ENCODE peak calls at places on chromosomes 16 and 17, in nine cellular contexts. M, Z, O, C, L, E, Q, A and U are unnamed samples.
A peak's percentile ranks its signal among the peaks of the same experiment; 100 is the strongest.

GRCh38 chr16:12573300-12573699 is 230.4 kb downstream of the CPPED1 start:
- DNase-seq in Q (no peak), M (no peak), L (no peak), E (no peak), O (no peak), A (no peak), Z (no peak), C (peak; percentile 63), U (no peak)

GRCh38 chr17:21295036-21295952 is 10.8 kb downstream of the MAP2K3 start:
- DNase-seq in Z (no peak), O (no peak), M (no peak), C (no peak), A (no peak), E (peak; percentile 70), L (no peak), Q (no peak), U (no peak)

GRCh38 chr17:49887086-49887743 is 39.3 kb upstream of the TAC4 start:
- DNase-seq in O (peak; percentile 16), Z (no peak), E (no peak), Q (no peak), M (no peak), C (no peak), A (no peak), L (no peak), U (no peak)

GRCh38 chr17:39652635-39653315 is 12.4 kb upstream of the TCAP start:
- DNase-seq in Z (no peak), L (no peak), C (no peak), A (no peak), M (no peak), Q (no peak), E (no peak), O (no peak), U (no peak)

GRCh38 chr17:3545151-3545550 is 12.5 kb downstream of the TRPV3 start:
- DNase-seq in L (no peak), C (no peak), Q (no peak), O (no peak), M (no peak), E (no peak), A (no peak), Z (no peak), U (no peak)

GRCh38 chr16:5222770-5223169 is 125.2 kb upstream of the EEF2KMT start:
- DNase-seq in A (no peak), Z (no peak), E (no peak), C (no peak), Q (no peak), L (no peak), M (no peak), O (no peak), U (no peak)

GRCh38 chr16:82629441-82630027 is 2.8 kb downstream of the CDH13 start:
- DNase-seq in A (peak; percentile 79), Z (no peak), C (no peak), M (no peak), E (no peak), L (no peak), Q (no peak), O (peak; percentile 94), U (no peak)

GRCh38 chr16:58196898-58197313 is 1.0 kb downstream of the CSNK2A2 start:
- DNase-seq in Q (no peak), A (peak; percentile 3), Z (no peak), E (no peak), O (peak; percentile 11), C (no peak), M (no peak), L (no peak), U (no peak)

GRCh38 chr17:246226-246625 is 64.8 kb upstream of the DOC2B start:
- DNase-seq in A (no peak), Z (no peak), M (no peak), Q (no peak), L (no peak), C (no peak), E (no peak), O (no peak), U (no peak)

GRCh38 chr17:8828517-8828875 is 29.3 kb upstream of the MFSD6L start:
- DNase-seq in E (no peak), L (no peak), M (no peak), Z (no peak), A (no peak), C (no peak), Q (no peak), O (no peak), U (no peak)

GRCh38 chr16:1707193-1707790 is 1.3 kb downstream of the MAPK8IP3 start:
- DNase-seq in E (peak; percentile 30), L (peak; percentile 15), O (peak; percentile 31), M (no peak), C (no peak), A (peak; percentile 34), Q (no peak), Z (peak; percentile 5), U (peak; percentile 46)

GRCh38 chr16:71929048-71929447 is 33.7 kb downstream of the IST1 start:
- DNase-seq in A (peak; percentile 79), L (no peak), Z (no peak), O (peak; percentile 85), Q (no peak), C (no peak), M (no peak), E (no peak), U (no peak)

GRCh38 chr17:49217651-49218413 is 7.3 kb downstream of the ABI3 start:
- DNase-seq in L (peak; percentile 78), Z (peak; percentile 65), A (no peak), C (peak; percentile 88), O (no peak), E (peak; percentile 66), Q (no peak), M (no peak), U (no peak)

GRCh38 chr16:11016993-11017392 is 72.6 kb downstream of the CLEC16A start:
- DNase-seq in C (no peak), A (peak; percentile 37), L (peak; percentile 47), Q (peak; percentile 2), Z (no peak), E (peak; percentile 99), M (no peak), O (peak; percentile 71), U (no peak)

GRCh38 chr17:233473-233941 is 52.1 kb upstream of the DOC2B start:
- DNase-seq in Q (no peak), Z (no peak), M (no peak), E (no peak), O (no peak), C (peak; percentile 76), L (no peak), A (no peak), U (no peak)

GRCh38 chr16:51147776-51148673 is 3.0 kb downstream of the SALL1 start:
- DNase-seq in C (no peak), L (no peak), A (no peak), O (no peak), E (no peak), Z (no peak), M (no peak), Q (no peak), U (no peak)

GRCh38 chr16:89325861-89326471 is 108.5 kb downstream of the ZNF778 start:
- DNase-seq in E (peak; percentile 77), M (no peak), Z (no peak), C (peak; percentile 89), O (peak; percentile 83), Q (no peak), A (peak; percentile 86), L (no peak), U (no peak)

GRCh38 chr17:48335858-48336500 is 94.0 kb downstream of the SKAP1 start:
- DNase-seq in Z (no peak), C (no peak), Q (no peak), E (peak; percentile 61), O (peak; percentile 58), M (peak; percentile 45), A (peak; percentile 38), L (no peak), U (peak; percentile 50)

GRCh38 chr17:50210249-50211225 is 9.1 kb upstream of the COL1A1 start:
- DNase-seq in C (no peak), A (peak; percentile 92), Q (no peak), L (no peak), Z (no peak), E (no peak), M (no peak), O (peak; percentile 100), U (no peak)

GRCh38 chr17:50123649-50124349 is 6.2 kb downstream of the SAMD14 start:
- DNase-seq in A (no peak), O (no peak), L (no peak), C (no peak), Q (no peak), M (peak; percentile 88), Z (no peak), E (no peak), U (peak; percentile 19)

GRCh38 chr17:21502301-21502700 is 126.1 kb downstream of the KCNJ12 start:
- DNase-seq in C (no peak), A (no peak), E (no peak), Z (no peak), Q (no peak), O (no peak), L (no peak), M (no peak), U (no peak)

GRCh38 chr16:58128721-58129096 is 472 bp downstream of the CFAP20 start:
- DNase-seq in Q (no peak), Z (no peak), C (no peak), M (peak; percentile 41), E (no peak), L (no peak), O (no peak), A (no peak), U (no peak)

GRCh38 chr16:50193594-50193993 is 40.5 kb downstream of the TENT4B start:
- DNase-seq in Q (no peak), L (no peak), M (no peak), A (no peak), Z (no peak), E (no peak), C (no peak), O (peak; percentile 45), U (no peak)

GRCh38 chr16:1713933-1714332 is 7.9 kb downstream of the MAPK8IP3 start:
- DNase-seq in M (no peak), L (no peak), O (no peak), C (no peak), Q (no peak), Z (no peak), E (no peak), A (no peak), U (no peak)

GRCh38 chr17:71316498-71316897 is 804.3 kb upstream of the SOX9 start:
- DNase-seq in Q (no peak), C (no peak), E (no peak), L (no peak), M (no peak), O (no peak), A (no peak), Z (no peak), U (no peak)

GRCh38 chr16:85761866-85762265 is 11.0 kb upstream of the C16orf74 start:
- DNase-seq in Q (no peak), O (no peak), C (no peak), L (no peak), Z (no peak), A (no peak), M (no peak), E (no peak), U (no peak)

GRCh38 chr17:4004517-4005295 is 40.5 kb upstream of the ATP2A3 start:
- DNase-seq in E (peak; percentile 78), A (no peak), Z (peak; percentile 32), O (peak; percentile 21), C (peak; percentile 84), Q (peak; percentile 17), L (peak; percentile 71), M (peak; percentile 23), U (no peak)